ENCODE peak calls at places on chromosomes 5 and 9, in eight cellular contexts. K is MM.1S, Y is lower lobe of right lung, G is upper lobe of right lung, L is PC-9, Q is right lobe of liver, R is tibial nerve, B is hepatocyte. D is an unnamed sample.

GRCh38 chr9:16626577-16627130 is 243.8 kb downstream of the BNC2 start:
- DNase-seq in K (no peak), Y (no peak), G (no peak), L (peak; percentile 75), Q (no peak), R (no peak), B (peak; percentile 70), D (no peak)

GRCh38 chr5:15834596-15835245 is 334.7 kb downstream of the FBXL7 start:
- DNase-seq in K (peak; percentile 43), Y (no peak), G (no peak), L (peak; percentile 42), Q (no peak), R (no peak), B (no peak), D (no peak)

GRCh38 chr5:84825616-84826015 is 440.9 kb upstream of the EDIL3 start:
- DNase-seq in K (no peak), Y (no peak), G (no peak), L (no peak), Q (no peak), R (no peak), B (no peak), D (no peak)

GRCh38 chr9:84750152-84750865 is 80.8 kb downstream of the NTRK2 start:
- DNase-seq in K (no peak), Y (no peak), G (no peak), L (no peak), Q (no peak), R (no peak), B (no peak), D (no peak)

GRCh38 chr5:132411382-132411925 is 41.9 kb downstream of the SLC22A5 start:
- DNase-seq in K (peak; percentile 53), Y (no peak), G (peak; percentile 66), L (peak; percentile 87), Q (peak; percentile 68), R (peak; percentile 31), B (peak; percentile 33), D (no peak)

GRCh38 chr5:140365282-140365681 is 5.3 kb downstream of the SLC4A9 start:
- DNase-seq in K (no peak), Y (no peak), G (no peak), L (peak; percentile 53), Q (no peak), R (no peak), B (no peak), D (no peak)

GRCh38 chr5:59133801-59134261 is 551.0 kb downstream of the RAB3C start:
- DNase-seq in K (no peak), Y (no peak), G (no peak), L (no peak), Q (no peak), R (no peak), B (peak; percentile 21), D (no peak)

GRCh38 chr9:126684345-126684744 is 70.6 kb downstream of the LMX1B start:
- DNase-seq in K (no peak), Y (no peak), G (no peak), L (no peak), Q (no peak), R (no peak), B (no peak), D (no peak)

GRCh38 chr9:94801685-94802084 is 75.2 kb downstream of the AOPEP start:
- DNase-seq in K (no peak), Y (no peak), G (no peak), L (no peak), Q (no peak), R (no peak), B (no peak), D (no peak)

DNA sequence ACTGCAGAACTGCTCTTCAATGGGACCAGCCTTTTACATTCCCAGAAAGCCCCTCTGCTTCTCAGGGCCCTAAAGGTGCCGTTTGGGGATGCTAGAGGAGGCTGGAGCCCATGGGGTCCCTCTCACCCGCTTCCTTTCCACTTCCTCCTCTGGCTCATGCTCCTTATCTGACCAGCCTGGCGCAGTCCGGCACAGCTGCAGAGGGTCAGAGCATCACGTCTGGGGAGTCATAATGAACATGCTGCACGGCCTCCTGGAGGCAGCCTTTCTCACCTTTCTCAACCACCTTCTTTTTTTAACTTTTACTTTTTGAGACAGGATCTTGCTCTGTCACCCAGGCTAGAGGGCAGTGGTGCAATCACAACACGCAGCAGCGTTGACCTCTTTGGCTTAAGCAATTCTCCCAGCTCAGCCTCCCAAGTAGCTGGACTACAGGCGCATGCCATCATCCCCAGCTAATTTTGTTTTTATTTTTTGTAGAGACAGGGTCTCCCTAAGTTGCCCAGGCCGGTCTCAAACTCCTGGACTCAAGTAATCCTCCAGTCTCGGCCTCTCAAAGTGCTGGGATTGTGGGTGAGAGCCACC is 15.1 kb upstream of the TCF7 start:
- DNase-seq in K (no peak), Y (no peak), G (no peak), L (no peak), Q (peak; percentile 70), R (no peak), B (no peak), D (no peak)
- TF ChIP-seq CTCF in K (no peak), Y (no peak), G (no peak), L (no peak), Q (no peak), R (no peak), B (no peak), D (no peak)

GRCh38 chr9:1837453-1838084 is 177.6 kb upstream of the SMARCA2 start:
- DNase-seq in K (peak; percentile 63), Y (no peak), G (no peak), L (no peak), Q (no peak), R (peak; percentile 9), B (peak; percentile 18), D (no peak)
- H3K36me3 ChIP-seq in K (no peaks in the 10 kb centered on the region), Y (no peaks in the 10 kb centered on the region), G (no peaks in the 10 kb centered on the region), L (no peaks in the 10 kb centered on the region), Q (no peaks in the 10 kb centered on the region), R (no peaks in the 10 kb centered on the region), B (no peaks in the 10 kb centered on the region), D (no peaks in the 10 kb centered on the region)

DNA sequence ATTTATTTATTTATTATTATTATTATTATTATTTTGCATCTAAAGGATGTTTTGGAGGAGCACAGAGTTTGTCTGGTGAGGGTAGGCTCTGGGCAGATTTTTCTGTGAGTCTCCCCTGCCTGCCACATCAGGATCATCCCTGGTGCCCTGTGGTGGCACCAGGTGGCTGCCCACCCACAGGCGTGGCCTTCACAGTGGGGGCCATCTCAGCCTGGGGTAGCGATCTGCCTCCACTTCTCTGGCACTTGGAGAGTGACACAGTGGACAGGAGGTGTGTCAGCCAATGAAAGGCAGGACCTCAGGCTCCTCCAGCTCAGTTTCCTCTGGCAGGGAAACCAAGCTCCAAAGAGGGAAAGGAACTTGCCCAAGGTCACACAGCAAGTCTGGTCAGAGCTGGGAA is 30.0 kb downstream of the SLC6A7 start:
- DNase-seq in K (no peak), Y (no peak), G (no peak), L (no peak), Q (no peak), R (no peak), B (no peak), D (no peak)
- TF ChIP-seq CTCF in K (no peak), Y (no peak), G (no peak), L (no peak), Q (no peak), R (no peak), B (no peak), D (no peak)

GRCh38 chr5:43730832-43731342 is 127.9 kb downstream of the NNT start:
- DNase-seq in K (no peak), Y (no peak), G (no peak), L (peak; percentile 27), Q (no peak), R (no peak), B (no peak), D (no peak)
- H3K36me3 ChIP-seq in K (no peaks in the 10 kb centered on the region), Y (no peaks in the 10 kb centered on the region), G (no peaks in the 10 kb centered on the region), L (no peaks in the 10 kb centered on the region), Q (no peaks in the 10 kb centered on the region), R (no peaks in the 10 kb centered on the region), B (no peaks in the 10 kb centered on the region), D (no peaks in the 10 kb centered on the region)